ENCODE peak calls at places on chromosomes 11 and 22, in four cellular contexts. One of them, this sample, is unnamed.

GRCh38 chr22:23553922-23554870 is 25.9 kb downstream of the IGLL1 start:
- DNase-seq in IMR-90: no peak
- DNase-seq in K562: no peak
- DNase-seq in A549: no peak
- DNase-seq in this sample: no peak

GRCh38 chr11:80727315-80727714 is 1286.5 kb upstream of the TENM4 start:
- DNase-seq in IMR-90: no peak
- DNase-seq in K562: no peak
- DNase-seq in A549: no peak
- DNase-seq in this sample: peak

GRCh38 chr11:16630651-16631050 is 107.8 kb upstream of the C11orf58 start:
- DNase-seq in A549: no peak
- DNase-seq in K562: no peak
- DNase-seq in IMR-90: no peak
- DNase-seq in this sample: no peak

GRCh38 chr11:70141490-70142014 is 61.5 kb upstream of the FADD start:
- DNase-seq in IMR-90: no peak
- DNase-seq in A549: no peak
- DNase-seq in K562: no peak
- DNase-seq in this sample: no peak

GRCh38 chr11:123188508-123189165 is 6.4 kb downstream of the CLMP start:
- DNase-seq in IMR-90: peak
- DNase-seq in K562: no peak
- DNase-seq in A549: no peak
- DNase-seq in this sample: no peak

GRCh38 chr22:43000441-43001175 is 14.3 kb downstream of the PACSIN2 start:
- DNase-seq in A549: no peak
- DNase-seq in K562: no peak
- DNase-seq in IMR-90: peak
- DNase-seq in this sample: no peak

GRCh38 chr22:19892249-19892879 is 37.7 kb upstream of the GNB1L start:
- DNase-seq in IMR-90: peak
- DNase-seq in K562: peak
- DNase-seq in A549: no peak
- DNase-seq in this sample: peak

GRCh38 chr11:117855452-117855851 is 21.0 kb downstream of the FXYD6 start:
- DNase-seq in IMR-90: no peak
- DNase-seq in A549: no peak
- DNase-seq in K562: no peak
- DNase-seq in this sample: no peak

GRCh38 chr11:62600367-62601113 is 1.1 kb downstream of the MTA2 start:
- DNase-seq in IMR-90: no peak
- DNase-seq in A549: no peak
- DNase-seq in K562: no peak
- DNase-seq in this sample: no peak

GRCh38 chr11:116931206-116931953 is 94.0 kb upstream of the APOA1 start:
- DNase-seq in A549: no peak
- DNase-seq in IMR-90: peak
- DNase-seq in K562: no peak
- DNase-seq in this sample: no peak

GRCh38 chr11:117928818-117929567 is at the start of gene TMPRSS13:
- DNase-seq in K562: no peak
- DNase-seq in A549: no peak
- DNase-seq in IMR-90: no peak
- DNase-seq in this sample: no peak

GRCh38 chr11:115869780-115870431 is 365.7 kb upstream of the CADM1 start:
- DNase-seq in K562: no peak
- DNase-seq in A549: no peak
- DNase-seq in IMR-90: peak
- DNase-seq in this sample: peak

GRCh38 chr11:6315811-6316425 is 4.4 kb downstream of the CAVIN3 start:
- DNase-seq in K562: peak
- DNase-seq in IMR-90: peak
- DNase-seq in A549: peak
- DNase-seq in this sample: peak

GRCh38 chr11:134800826-134801225 is 388.8 kb upstream of the B3GAT1 start:
- DNase-seq in K562: no peak
- DNase-seq in IMR-90: no peak
- DNase-seq in A549: no peak
- DNase-seq in this sample: no peak

GRCh38 chr11:58027341-58027740 is 3.4 kb upstream of the OR6Q1 start:
- DNase-seq in IMR-90: peak
- DNase-seq in K562: no peak
- DNase-seq in A549: no peak
- DNase-seq in this sample: no peak

GRCh38 chr22:27203276-27203660 is 545.9 kb downstream of the MIAT start:
- DNase-seq in A549: no peak
- DNase-seq in IMR-90: no peak
- DNase-seq in K562: no peak
- DNase-seq in this sample: no peak

GRCh38 chr22:20131593-20131855 is at the start of gene ZDHHC8:
- DNase-seq in IMR-90: no peak
- DNase-seq in K562: peak
- DNase-seq in A549: no peak
- DNase-seq in this sample: no peak

GRCh38 chr11:101666916-101667315 is 83.1 kb upstream of the TRPC6 start:
- DNase-seq in A549: no peak
- DNase-seq in K562: no peak
- DNase-seq in IMR-90: no peak
- DNase-seq in this sample: no peak

GRCh38 chr22:21802673-21803072 is 64.8 kb downstream of the MAPK1 start:
- DNase-seq in A549: no peak
- DNase-seq in K562: no peak
- DNase-seq in IMR-90: no peak
- DNase-seq in this sample: no peak

GRCh38 chr11:131503017-131503416 is 132.6 kb downstream of the NTM start:
- DNase-seq in A549: no peak
- DNase-seq in IMR-90: no peak
- DNase-seq in K562: no peak
- DNase-seq in this sample: no peak

GRCh38 chr11:9784602-9785315 is 120.9 kb downstream of the SWAP70 start:
- DNase-seq in A549: no peak
- DNase-seq in K562: peak
- DNase-seq in IMR-90: no peak
- DNase-seq in this sample: no peak

GRCh38 chr22:38243007-38243775 is 29.6 kb downstream of the TMEM184B start:
- DNase-seq in IMR-90: peak
- DNase-seq in A549: no peak
- DNase-seq in K562: no peak
- DNase-seq in this sample: peak

GRCh38 chr22:23705358-23705757 is 14.5 kb downstream of the RGL4 start:
- DNase-seq in A549: no peak
- DNase-seq in K562: no peak
- DNase-seq in IMR-90: no peak
- DNase-seq in this sample: no peak

GRCh38 chr22:35425971-35426800 is 26.2 kb downstream of the MCM5 start:
- DNase-seq in IMR-90: peak
- DNase-seq in A549: no peak
- DNase-seq in K562: no peak
- DNase-seq in this sample: no peak

GRCh38 chr11:46271875-46272815 is 5.3 kb upstream of the CREB3L1 start:
- DNase-seq in A549: no peak
- DNase-seq in IMR-90: no peak
- DNase-seq in K562: no peak
- DNase-seq in this sample: no peak

GRCh38 chr11:46271407-46271806 is 6.1 kb upstream of the CREB3L1 start:
- DNase-seq in A549: no peak
- DNase-seq in K562: no peak
- DNase-seq in IMR-90: no peak
- DNase-seq in this sample: no peak

GRCh38 chr11:46267930-46268329 is 9.5 kb upstream of the CREB3L1 start:
- DNase-seq in K562: no peak
- DNase-seq in IMR-90: no peak
- DNase-seq in A549: no peak
- DNase-seq in this sample: no peak

GRCh38 chr11:46272816-46273427 is 4.5 kb upstream of the CREB3L1 start:
- DNase-seq in K562: no peak
- DNase-seq in A549: no peak
- DNase-seq in IMR-90: peak
- DNase-seq in this sample: no peak

DNA sequence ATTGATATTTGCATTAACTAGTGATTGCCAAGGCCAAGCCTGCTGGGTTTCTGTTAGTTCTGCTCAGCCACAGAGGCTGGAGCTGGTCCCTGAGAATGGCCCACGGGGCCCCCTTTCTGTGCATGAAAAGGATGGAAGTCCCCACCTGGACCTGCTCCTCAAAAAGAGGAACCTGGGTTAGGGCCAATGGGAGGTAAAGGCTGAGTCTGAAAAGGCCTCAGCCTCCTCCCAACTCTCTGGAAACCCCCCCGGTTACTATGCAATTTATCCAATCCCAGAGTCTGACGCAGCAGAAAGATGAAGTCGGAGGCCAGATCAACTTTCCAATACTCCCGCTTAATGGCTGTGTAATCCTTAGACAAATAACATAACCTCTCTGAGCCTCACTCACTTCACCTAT is 6.8 kb upstream of the CREB3L1 start:
- DNase-seq in IMR-90: no peak
- DNase-seq in A549: no peak
- DNase-seq in K562: no peak
- DNase-seq in this sample: no peak
- TF ChIP-seq MAZ in IMR-90: no peak
- TF ChIP-seq MAZ in A549: no peak
- TF ChIP-seq MAZ in K562: no peak
- TF ChIP-seq MAZ in this sample: no peak

GRCh38 chr11:1422981-1423380 is 33.2 kb downstream of the BRSK2 start:
- DNase-seq in A549: no peak
- DNase-seq in K562: no peak
- DNase-seq in IMR-90: no peak
- DNase-seq in this sample: no peak

GRCh38 chr11:1421291-1421690 is 31.6 kb downstream of the BRSK2 start:
- DNase-seq in K562: no peak
- DNase-seq in A549: no peak
- DNase-seq in IMR-90: no peak
- DNase-seq in this sample: no peak

GRCh38 chr11:1419811-1420210 is 30.1 kb downstream of the BRSK2 start:
- DNase-seq in IMR-90: no peak
- DNase-seq in K562: no peak
- DNase-seq in A549: no peak
- DNase-seq in this sample: no peak

GRCh38 chr11:1425006-1425405 is 35.3 kb downstream of the BRSK2 start:
- DNase-seq in IMR-90: no peak
- DNase-seq in K562: no peak
- DNase-seq in A549: no peak
- DNase-seq in this sample: no peak

DNA sequence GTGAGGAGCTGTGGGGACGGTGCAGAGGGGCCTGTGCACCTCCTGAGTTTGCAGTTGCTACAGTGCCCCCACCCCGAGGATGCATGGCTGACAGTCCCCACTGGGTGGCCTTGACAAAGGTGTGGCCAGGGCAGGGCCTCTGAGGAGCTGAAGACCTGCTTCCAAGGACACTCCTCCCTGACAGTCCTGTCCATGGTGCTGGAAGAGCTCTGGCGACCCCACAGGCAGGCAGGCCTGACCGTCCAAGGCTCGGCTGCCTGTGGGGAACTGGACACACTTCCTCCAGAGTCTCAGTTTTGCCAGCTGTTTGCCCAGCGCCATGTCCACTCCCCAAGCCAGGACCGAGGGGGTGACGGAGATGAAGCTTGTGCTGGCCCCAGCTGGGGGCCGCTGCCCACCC is 32.7 kb downstream of the BRSK2 start:
- DNase-seq in A549: no peak
- DNase-seq in K562: peak
- DNase-seq in IMR-90: no peak
- DNase-seq in this sample: no peak
- TF ChIP-seq MAZ in A549: no peak
- TF ChIP-seq MAZ in K562: no peak
- TF ChIP-seq MAZ in IMR-90: no peak
- TF ChIP-seq MAZ in this sample: no peak

GRCh38 chr11:120658071-120658423 is 146.5 kb downstream of the GRIK4 start:
- DNase-seq in K562: no peak
- DNase-seq in IMR-90: no peak
- DNase-seq in A549: no peak
- DNase-seq in this sample: no peak

GRCh38 chr11:120662071-120662611 is 150.6 kb downstream of the GRIK4 start:
- DNase-seq in K562: no peak
- DNase-seq in IMR-90: no peak
- DNase-seq in A549: no peak
- DNase-seq in this sample: no peak

GRCh38 chr11:120657306-120658070 is 145.9 kb downstream of the GRIK4 start:
- DNase-seq in IMR-90: no peak
- DNase-seq in A549: no peak
- DNase-seq in K562: no peak
- DNase-seq in this sample: no peak

GRCh38 chr11:120659076-120659475 is 147.5 kb downstream of the GRIK4 start:
- DNase-seq in K562: no peak
- DNase-seq in A549: no peak
- DNase-seq in IMR-90: no peak
- DNase-seq in this sample: no peak

DNA sequence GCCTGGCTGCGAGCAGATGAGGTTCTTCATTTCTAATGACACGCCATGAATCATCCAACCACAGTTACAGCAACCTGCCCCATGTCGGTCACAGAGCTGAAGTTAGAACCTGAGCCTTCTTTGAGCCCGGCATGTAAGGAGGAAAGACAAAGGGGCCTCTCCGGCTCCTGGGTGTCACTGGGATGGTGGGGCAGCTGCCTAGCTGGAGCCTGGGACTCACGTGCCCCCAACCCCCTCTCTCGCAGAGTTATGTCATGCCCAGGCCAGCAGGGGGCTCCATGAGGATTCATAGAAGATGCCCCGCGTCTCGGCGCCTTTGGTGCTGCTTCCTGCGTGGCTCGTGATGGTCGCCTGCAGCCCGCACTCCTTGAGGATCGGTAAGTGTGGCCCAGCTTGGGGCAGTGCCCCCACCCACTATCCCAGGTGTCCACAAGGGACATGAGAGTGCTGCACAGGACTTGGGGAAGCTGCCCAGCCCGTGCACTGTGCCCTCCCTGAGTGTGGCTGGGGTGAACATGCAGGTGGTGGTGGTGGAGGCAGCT is 148.5 kb downstream of the GRIK4 start:
- DNase-seq in K562: peak
- DNase-seq in A549: peak
- DNase-seq in IMR-90: peak
- DNase-seq in this sample: peak
- TF ChIP-seq MAZ in K562: no peak
- TF ChIP-seq MAZ in A549: no peak
- TF ChIP-seq MAZ in IMR-90: no peak
- TF ChIP-seq MAZ in this sample: peak

GRCh38 chr11:121292503-121293275 is at the start of gene SC5D:
- DNase-seq in K562: peak
- DNase-seq in IMR-90: peak
- DNase-seq in A549: peak
- DNase-seq in this sample: peak

GRCh38 chr11:121295246-121296007 is 2.9 kb downstream of the SC5D start:
- DNase-seq in A549: no peak
- DNase-seq in K562: no peak
- DNase-seq in IMR-90: no peak
- DNase-seq in this sample: peak

GRCh38 chr11:121291319-121291718 is 1.3 kb upstream of the SC5D start:
- DNase-seq in K562: no peak
- DNase-seq in IMR-90: no peak
- DNase-seq in A549: no peak
- DNase-seq in this sample: no peak

GRCh38 chr11:121293276-121293569 is 652 bp downstream of the SC5D start:
- DNase-seq in K562: no peak
- DNase-seq in A549: no peak
- DNase-seq in IMR-90: peak
- DNase-seq in this sample: peak

GRCh38 chr11:121291896-121292502 is 572 bp upstream of the SC5D start:
- DNase-seq in K562: no peak
- DNase-seq in A549: no peak
- DNase-seq in IMR-90: peak
- DNase-seq in this sample: no peak
- TF ChIP-seq MAZ in K562: no peak
- TF ChIP-seq MAZ in A549: no peak
- TF ChIP-seq MAZ in IMR-90: no peak
- TF ChIP-seq MAZ in this sample: no peak

This sample was measured in HepG2.